ENCODE peak calls at places on chromosomes 5 and 9, in five cellular contexts. One of them, this sample, is unnamed.

GRCh38 chr9:120937127-120937526 is 10.5 kb upstream of the TRAF1 start:
- DNase-seq in ovary: peak; percentile 64
- DNase-seq in A549: no peak
- DNase-seq in transverse colon: no peak
- DNase-seq in right lobe of liver: no peak
- DNase-seq in this sample: peak; percentile 65

GRCh38 chr5:56278267-56278826 is 45.2 kb upstream of the ANKRD55 start:
- DNase-seq in transverse colon: no peak
- DNase-seq in A549: no peak
- DNase-seq in ovary: no peak
- DNase-seq in right lobe of liver: no peak
- DNase-seq in this sample: no peak

GRCh38 chr9:16028516-16028915 is 475.7 kb downstream of the CCDC171 start:
- DNase-seq in A549: no peak
- DNase-seq in ovary: no peak
- DNase-seq in transverse colon: no peak
- DNase-seq in right lobe of liver: no peak
- DNase-seq in this sample: no peak

GRCh38 chr5:28648108-28648507 is 1609.7 kb upstream of the CDH9 start:
- DNase-seq in right lobe of liver: no peak
- DNase-seq in ovary: no peak
- DNase-seq in transverse colon: no peak
- DNase-seq in A549: peak; percentile 19
- DNase-seq in this sample: no peak

GRCh38 chr5:91189480-91190332 is 193.4 kb downstream of the ARRDC3 start:
- DNase-seq in ovary: peak; percentile 78
- DNase-seq in right lobe of liver: no peak
- DNase-seq in transverse colon: peak; percentile 26
- DNase-seq in A549: peak; percentile 33
- DNase-seq in this sample: peak; percentile 31

GRCh38 chr9:4489919-4490704 is at the start of gene SLC1A1:
- DNase-seq in right lobe of liver: peak; percentile 91
- DNase-seq in A549: peak; percentile 60
- DNase-seq in ovary: peak; percentile 19
- DNase-seq in transverse colon: peak; percentile 76
- DNase-seq in this sample: peak; percentile 62

GRCh38 chr9:530681-531080 is 310.8 kb upstream of the DMRT1 start:
- DNase-seq in right lobe of liver: no peak
- DNase-seq in ovary: no peak
- DNase-seq in A549: no peak
- DNase-seq in transverse colon: no peak
- DNase-seq in this sample: peak; percentile 70

GRCh38 chr5:157311595-157311994 is 45.7 kb downstream of the CYFIP2 start:
- DNase-seq in right lobe of liver: no peak
- DNase-seq in ovary: no peak
- DNase-seq in transverse colon: no peak
- DNase-seq in A549: no peak
- DNase-seq in this sample: no peak

GRCh38 chr5:132736853-132737833 is at the start of gene KIF3A:
- DNase-seq in A549: peak; percentile 99
- DNase-seq in right lobe of liver: peak; percentile 99
- DNase-seq in ovary: peak; percentile 89
- DNase-seq in transverse colon: peak; percentile 98
- DNase-seq in this sample: peak; percentile 96

DNA sequence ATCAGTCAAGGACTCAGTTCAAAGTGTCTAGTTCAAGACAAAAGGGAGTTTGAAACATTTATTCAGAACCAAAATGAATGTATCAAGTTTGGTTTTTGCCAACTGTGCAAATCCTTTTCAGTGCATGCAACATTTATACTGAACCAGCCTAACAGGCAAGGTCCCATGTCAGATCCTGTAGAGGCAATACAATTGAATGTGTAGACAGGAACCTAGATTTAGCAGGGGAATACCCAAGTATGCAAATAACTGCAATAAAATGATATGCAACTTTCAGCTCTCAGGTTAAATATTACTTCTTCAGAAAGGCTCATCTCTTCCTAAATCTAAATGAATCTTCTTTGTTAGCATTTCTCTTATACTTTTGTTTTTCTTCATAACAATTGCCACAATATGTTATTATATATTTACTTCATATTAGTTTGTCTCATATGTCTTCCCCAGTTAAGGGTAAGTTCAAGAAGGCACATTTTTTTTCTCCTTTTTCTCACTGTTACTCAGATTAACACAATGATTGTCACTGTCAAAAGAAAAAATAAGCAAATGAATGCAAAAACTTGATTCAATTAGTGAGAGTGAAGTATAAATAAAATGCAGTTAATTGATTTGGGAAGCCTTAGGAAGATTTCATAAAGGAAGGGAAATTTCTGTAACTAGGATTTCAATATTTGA is 163.9 kb upstream of the RASA1 start:
- DNase-seq in A549: no peak
- DNase-seq in right lobe of liver: no peak
- DNase-seq in ovary: no peak
- DNase-seq in transverse colon: no peak
- DNase-seq in this sample: no peak
- H3K27ac ChIP-seq in A549: no peak overlapping the region
- H3K27ac ChIP-seq in right lobe of liver: no peak overlapping the region
- H3K27ac ChIP-seq in ovary: no peak overlapping the region
- H3K27ac ChIP-seq in transverse colon: peak overlapping the region; percentile 19
- H3K27ac ChIP-seq in this sample: no peak overlapping the region

DNA sequence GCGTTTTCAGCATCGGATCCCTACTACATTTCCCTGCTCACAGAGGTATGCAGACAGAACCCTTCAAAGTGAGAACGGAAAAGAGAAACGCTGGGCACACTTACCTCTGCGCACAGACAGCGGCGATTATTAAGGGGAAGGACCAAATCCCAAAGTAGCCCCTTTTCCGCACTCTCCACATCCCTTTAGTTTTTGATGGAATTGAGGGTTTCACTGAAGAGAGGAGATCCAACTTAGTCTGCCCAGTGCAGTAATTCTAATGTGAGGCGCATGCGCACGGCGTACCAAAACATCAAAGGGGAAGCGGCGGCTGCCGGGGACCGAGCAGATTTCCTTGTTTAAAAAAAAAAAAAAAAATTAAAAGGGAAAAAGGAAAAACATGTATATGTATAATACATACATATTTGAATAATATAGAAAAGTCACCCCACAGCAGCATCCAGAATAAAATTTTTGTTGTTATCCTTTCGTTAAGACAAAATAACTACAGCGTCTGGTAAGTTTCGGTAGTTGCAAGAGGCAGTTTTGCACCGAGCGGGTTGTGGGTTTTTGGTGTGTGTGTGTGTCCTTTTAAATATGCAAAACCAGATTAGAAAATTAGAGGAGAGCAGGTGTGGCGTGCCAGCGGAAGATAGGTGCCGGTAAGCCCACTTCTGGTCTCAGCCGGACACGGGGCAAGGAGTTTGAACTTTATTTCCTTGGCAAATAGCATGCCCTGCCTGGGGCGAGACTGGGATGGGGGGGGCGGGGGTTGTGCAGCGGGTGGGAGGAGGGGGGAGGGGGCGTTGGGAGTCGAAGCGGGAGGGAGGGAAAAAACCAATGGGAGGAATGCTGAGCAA is at the start of gene GABRB2:
- DNase-seq in ovary: no peak
- DNase-seq in right lobe of liver: no peak
- DNase-seq in transverse colon: peak; percentile 61
- DNase-seq in A549: no peak
- DNase-seq in this sample: no peak
- H3K4me3 ChIP-seq in ovary: peak within 1 kb of the TSS; percentile 22
- H3K4me3 ChIP-seq in right lobe of liver: peak within 1 kb of the TSS; percentile 27
- H3K4me3 ChIP-seq in transverse colon: peak within 1 kb of the TSS; percentile 38
- H3K4me3 ChIP-seq in A549: peak within 1 kb of the TSS; percentile 40
- H3K4me3 ChIP-seq in this sample: peak within 1 kb of the TSS; percentile 57

GRCh38 chr5:94347130-94347529 is 271.3 kb downstream of the KIAA0825 start:
- DNase-seq in transverse colon: no peak
- DNase-seq in A549: no peak
- DNase-seq in right lobe of liver: no peak
- DNase-seq in ovary: no peak
- DNase-seq in this sample: no peak
- TF ChIP-seq POLR2A in transverse colon: no peak
- TF ChIP-seq POLR2A in A549: no peak
- TF ChIP-seq POLR2A in right lobe of liver: no peak
- TF ChIP-seq POLR2A in ovary: no peak
- TF ChIP-seq POLR2A in this sample: no peak

GRCh38 chr9:127716412-127716811 is 533 bp downstream of the TTC16 start:
- DNase-seq in transverse colon: no peak
- DNase-seq in right lobe of liver: peak; percentile 40
- DNase-seq in ovary: no peak
- DNase-seq in A549: no peak
- DNase-seq in this sample: no peak
- H3K27ac ChIP-seq in transverse colon: peak overlapping the region; percentile 90
- H3K27ac ChIP-seq in right lobe of liver: peak overlapping the region; percentile 0
- H3K27ac ChIP-seq in ovary: no peak overlapping the region
- H3K27ac ChIP-seq in A549: peak overlapping the region; percentile 79
- H3K27ac ChIP-seq in this sample: peak overlapping the region; percentile 82

GRCh38 chr5:175670358-175670757 is 12.5 kb downstream of the HRH2 start:
- DNase-seq in A549: no peak
- DNase-seq in ovary: no peak
- DNase-seq in right lobe of liver: no peak
- DNase-seq in transverse colon: no peak
- DNase-seq in this sample: no peak
- H3K4me3 ChIP-seq in A549: no peak overlapping the region
- H3K4me3 ChIP-seq in ovary: no peak overlapping the region
- H3K4me3 ChIP-seq in right lobe of liver: no peak overlapping the region
- H3K4me3 ChIP-seq in transverse colon: no peak overlapping the region
- H3K4me3 ChIP-seq in this sample: no peak overlapping the region

DNA sequence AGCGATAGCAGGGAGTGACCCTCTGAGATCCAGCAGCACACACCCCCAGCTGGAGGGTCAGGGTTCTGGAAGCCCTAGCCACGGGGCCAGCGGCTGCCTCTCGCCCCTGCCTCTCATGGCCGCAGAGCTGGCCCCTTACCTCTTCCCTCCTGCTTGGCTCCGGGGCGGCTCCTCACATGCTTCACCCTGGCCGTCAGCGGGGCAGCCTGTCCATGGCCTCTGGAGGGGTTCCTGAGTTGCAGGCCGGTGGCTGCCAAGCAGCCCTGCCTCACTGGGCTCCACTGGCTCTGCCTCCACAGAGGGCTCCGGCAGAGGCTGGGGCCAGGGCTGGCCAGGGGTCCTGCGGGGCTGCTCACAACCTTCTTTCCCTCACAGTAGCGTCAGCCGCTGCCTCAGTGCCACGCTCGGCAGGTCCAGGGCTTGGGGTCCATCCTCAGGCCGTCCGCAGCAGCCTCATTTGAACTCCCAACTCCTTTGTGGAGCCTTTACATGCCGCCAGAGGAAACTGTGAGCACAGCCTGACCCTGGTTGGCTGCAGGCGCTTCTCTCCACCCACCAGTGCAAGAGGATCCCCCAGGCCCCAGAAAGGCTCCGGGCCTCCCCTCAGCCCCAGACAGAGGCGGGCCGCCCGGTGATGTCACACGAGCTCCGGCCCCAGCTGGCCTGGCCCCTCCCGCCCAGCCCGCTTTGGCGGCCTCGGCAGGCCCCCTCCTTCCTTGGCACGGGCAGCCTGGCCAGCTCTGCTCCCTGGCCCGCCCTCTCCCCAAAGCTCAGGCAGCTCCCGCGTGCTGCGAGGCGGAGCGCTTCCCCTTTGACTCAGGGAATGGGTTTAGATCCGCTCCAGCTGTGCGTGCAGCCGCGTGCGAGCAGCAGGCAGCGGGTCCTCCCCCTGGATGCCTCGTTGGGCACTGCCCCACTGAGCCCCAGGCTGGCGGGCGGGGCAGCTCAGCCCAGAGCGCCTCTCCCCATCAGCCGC is at the start of gene ANGPTL2:
- DNase-seq in A549: no peak
- DNase-seq in transverse colon: peak; percentile 78
- DNase-seq in right lobe of liver: peak; percentile 65
- DNase-seq in ovary: peak; percentile 95
- DNase-seq in this sample: peak; percentile 95
- TF ChIP-seq POLR2A in A549: no peak
- TF ChIP-seq POLR2A in transverse colon: peak; percentile 78
- TF ChIP-seq POLR2A in right lobe of liver: peak; percentile 45
- TF ChIP-seq POLR2A in ovary: peak; percentile 85
- TF ChIP-seq POLR2A in this sample: peak; percentile 88

DNA sequence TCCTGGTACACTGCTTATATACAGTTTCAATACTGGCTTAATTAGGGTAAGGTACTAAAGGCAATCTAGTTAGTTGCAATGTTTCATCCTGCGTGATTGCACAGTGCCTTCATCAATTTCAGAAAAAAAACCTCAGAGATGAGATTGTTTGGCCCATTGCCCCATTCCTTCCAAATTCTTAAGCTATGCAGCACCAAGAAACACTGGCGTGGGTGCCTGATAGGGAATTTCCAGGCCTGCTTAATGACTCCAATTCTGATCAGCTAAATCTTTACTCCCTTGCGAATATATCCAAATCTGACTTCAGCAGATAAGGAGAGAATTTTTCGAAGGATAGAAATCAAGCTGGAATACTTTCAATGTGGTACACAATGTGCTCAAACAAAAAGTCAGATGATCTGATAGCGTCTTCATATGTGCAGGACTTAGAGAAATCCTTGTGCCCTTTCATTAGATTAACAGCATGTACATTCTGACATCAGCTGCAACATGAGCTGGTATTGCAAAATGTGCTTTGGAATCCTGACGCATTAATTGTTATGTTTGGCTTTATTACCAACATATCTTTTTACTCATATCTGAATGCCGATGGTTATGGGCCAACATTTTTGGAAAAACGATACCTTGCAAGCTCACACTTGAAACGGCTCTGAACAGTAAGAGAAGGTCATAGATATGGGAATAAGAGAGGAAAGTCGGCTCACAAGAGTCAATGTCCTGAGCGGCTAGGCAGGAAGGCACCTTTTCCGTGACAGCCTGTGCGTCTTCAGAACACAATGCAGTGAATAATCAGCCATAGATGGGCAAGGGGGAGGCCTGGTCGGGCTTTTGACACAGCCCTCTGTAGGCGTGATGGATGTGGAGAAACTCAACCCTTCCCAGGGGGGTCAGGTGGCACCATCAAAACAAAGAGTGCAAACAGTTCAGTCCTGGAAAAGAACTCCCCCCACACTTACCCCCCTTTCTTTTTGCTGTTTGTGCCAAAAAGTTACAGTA is 36.3 kb upstream of the GAS1 start:
- DNase-seq in right lobe of liver: no peak
- DNase-seq in A549: no peak
- DNase-seq in ovary: peak; percentile 50
- DNase-seq in transverse colon: no peak
- DNase-seq in this sample: no peak
- H3K27ac ChIP-seq in right lobe of liver: no peak overlapping the region
- H3K27ac ChIP-seq in A549: no peak overlapping the region
- H3K27ac ChIP-seq in ovary: no peak overlapping the region
- H3K27ac ChIP-seq in transverse colon: no peak overlapping the region
- H3K27ac ChIP-seq in this sample: no peak overlapping the region

GRCh38 chr5:96050273-96050880 is 88.7 kb upstream of the ELL2 start:
- DNase-seq in ovary: no peak
- DNase-seq in A549: no peak
- DNase-seq in right lobe of liver: no peak
- DNase-seq in transverse colon: no peak
- DNase-seq in this sample: no peak
- H3K4me3 ChIP-seq in ovary: no peak overlapping the region
- H3K4me3 ChIP-seq in A549: no peak overlapping the region
- H3K4me3 ChIP-seq in right lobe of liver: no peak overlapping the region
- H3K4me3 ChIP-seq in transverse colon: no peak overlapping the region
- H3K4me3 ChIP-seq in this sample: no peak overlapping the region

This sample was measured in heart left ventricle.